ENCODE peak calls at places on chromosome 20, in nine cellular contexts. L is stimulated activated CD8-positive, alpha-beta memory T cell treated with anti-CD3 and anti-CD28 coated beads, Interleukin-7, amount 100 ng/mL, for 48 hours; U is iris pigment epithelial cell; Y is PC-9; W is posterior cingulate gyrus; P is brain microvascular endothelial cell; X is Calu3; I is T-helper 1 cell; M is AG10803. J is an unnamed sample.

GRCh38 chr20:46299078-46299477 is 9.2 kb downstream of the CDH22 start:
- DNase-seq in L (no peak), U (no peak), Y (no peak), W (peak), P (no peak), X (no peak), I (no peak), M (no peak), J (no peak)

GRCh38 chr20:40506567-40506966 is 182.5 kb downstream of the MAFB start:
- DNase-seq in L (peak), U (peak), Y (peak), W (peak), P (peak), X (peak), I (peak), M (peak), J (no peak)

GRCh38 chr20:49344140-49344539 is 66.3 kb upstream of the ZNFX1 start:
- DNase-seq in L (no peak), U (no peak), Y (no peak), W (no peak), P (no peak), X (no peak), I (no peak), M (no peak), J (no peak)

GRCh38 chr20:1851396-1851795 is 43.8 kb upstream of the SIRPA start:
- DNase-seq in L (no peak), U (no peak), Y (no peak), W (no peak), P (no peak), X (no peak), I (no peak), M (no peak), J (no peak)

GRCh38 chr20:598133-598881 is 11.8 kb downstream of the TCF15 start:
- DNase-seq in L (no peak), U (no peak), Y (no peak), W (no peak), P (no peak), X (no peak), I (no peak), M (no peak), J (no peak)

GRCh38 chr20:35511814-35512420 is 17.5 kb downstream of the C20orf173 start:
- DNase-seq in L (no peak), U (peak), Y (no peak), W (peak), P (peak), X (peak), I (no peak), M (peak), J (peak)

GRCh38 chr20:44125332-44126127 is 61.5 kb downstream of the JPH2 start:
- DNase-seq in L (no peak), U (no peak), Y (no peak), W (no peak), P (no peak), X (no peak), I (no peak), M (no peak), J (no peak)

GRCh38 chr20:43916073-43916874 is 1.6 kb downstream of the TOX2 start:
- DNase-seq in L (no peak), U (peak), Y (no peak), W (no peak), P (no peak), X (no peak), I (no peak), M (peak), J (no peak)

GRCh38 chr20:61808497-61808896 is 257.2 kb downstream of the TAF4 start:
- DNase-seq in L (no peak), U (no peak), Y (no peak), W (peak), P (no peak), X (no peak), I (no peak), M (no peak), J (no peak)

GRCh38 chr20:50404419-50405234 is 105.6 kb upstream of the PTPN1 start:
- DNase-seq in L (no peak), U (no peak), Y (no peak), W (no peak), P (no peak), X (no peak), I (no peak), M (no peak), J (no peak)

GRCh38 chr20:11248691-11249178 is 574.9 kb upstream of the JAG1 start:
- DNase-seq in L (no peak), U (no peak), Y (no peak), W (no peak), P (no peak), X (no peak), I (no peak), M (no peak), J (no peak)

GRCh38 chr20:24951536-24952047 is 2.5 kb downstream of the CST7 start:
- DNase-seq in L (no peak), U (no peak), Y (no peak), W (no peak), P (no peak), X (no peak), I (no peak), M (no peak), J (no peak)

GRCh38 chr20:56460459-56460858 is 8.0 kb upstream of the RTF2 start:
- DNase-seq in L (no peak), U (no peak), Y (no peak), W (no peak), P (no peak), X (no peak), I (peak), M (no peak), J (no peak)

GRCh38 chr20:46350201-46350985 is 42.1 kb upstream of the CDH22 start:
- DNase-seq in L (no peak), U (peak), Y (no peak), W (peak), P (peak), X (peak), I (peak), M (peak), J (peak)

GRCh38 chr20:38730989-38731737 is 6.9 kb downstream of the SLC32A1 start:
- DNase-seq in L (peak), U (peak), Y (no peak), W (peak), P (peak), X (peak), I (peak), M (peak), J (no peak)

GRCh38 chr20:53070224-53070623 is 98.1 kb downstream of the TSHZ2 start:
- DNase-seq in L (no peak), U (no peak), Y (no peak), W (no peak), P (no peak), X (no peak), I (no peak), M (no peak), J (no peak)

GRCh38 chr20:19923762-19924161 is 93.4 kb upstream of the NAA20 start:
- DNase-seq in L (no peak), U (no peak), Y (no peak), W (no peak), P (no peak), X (no peak), I (no peak), M (no peak), J (no peak)

GRCh38 chr20:60352580-60352979 is 394.4 kb downstream of the CDH26 start:
- DNase-seq in L (no peak), U (no peak), Y (no peak), W (no peak), P (no peak), X (no peak), I (no peak), M (no peak), J (no peak)

GRCh38 chr20:62637521-62638054 is 4.7 kb upstream of the SLCO4A1 start:
- DNase-seq in L (no peak), U (no peak), Y (no peak), W (no peak), P (no peak), X (no peak), I (no peak), M (no peak), J (no peak)

GRCh38 chr20:43767686-43768474 is 41.1 kb upstream of the GTSF1L start:
- DNase-seq in L (no peak), U (peak), Y (no peak), W (no peak), P (no peak), X (no peak), I (no peak), M (peak), J (peak)